ENCODE peak calls at places on chromosomes 4 and X, in five cellular contexts. P is CD4-positive, alpha-beta T cell; R is activated T-helper 1 cell treated with Interleukin-2 at 50 U/mL for 16 hours; W is ACHN; L is vagina. U is an unnamed sample.

GRCh38 chr4:959338-960139 is 13.8 kb downstream of the DGKQ start:
- DNase-seq in L (no peak), P (no peak), R (no peak), W (no peak), U (no peak)

GRCh38 chrX:20547649-20548051 is 280.9 kb upstream of the RPS6KA3 start:
- DNase-seq in W (peak), L (no peak), P (no peak), R (no peak), U (peak)

GRCh38 chr4:8393593-8394038 is 46.9 kb downstream of the ACOX3 start:
- DNase-seq in W (peak), R (no peak), L (no peak), P (no peak), U (no peak)

GRCh38 chrX:101252634-101253033 is 33.0 kb downstream of the DRP2 start:
- DNase-seq in R (no peak), W (no peak), L (no peak), P (no peak), U (no peak)

GRCh38 chrX:122555925-122556324 is 628.2 kb upstream of the GRIA3 start:
- DNase-seq in R (no peak), W (no peak), P (no peak), L (no peak), U (no peak)

GRCh38 chr4:182600093-182600492 is 317.1 kb downstream of the DCTD start:
- DNase-seq in P (no peak), W (no peak), L (no peak), R (no peak), U (no peak)

GRCh38 chrX:10902001-10902400 is 209.1 kb upstream of the HCCS start:
- DNase-seq in P (no peak), W (peak), R (no peak), L (no peak), U (no peak)

GRCh38 chrX:126799059-126799458 is 20.5 kb upstream of the PRR32 start:
- DNase-seq in L (no peak), W (no peak), P (no peak), R (no peak), U (no peak)

GRCh38 chrX:39381446-39381845 is 580.2 kb downstream of the MID1IP1 start:
- DNase-seq in P (no peak), L (no peak), R (no peak), W (no peak), U (no peak)

GRCh38 chrX:27555514-27555913 is 34.6 kb upstream of the DCAF8L2 start:
- DNase-seq in P (no peak), L (no peak), W (peak), R (no peak), U (peak)

GRCh38 chr4:172809319-172809718 is 359.3 kb upstream of the GALNT7 start:
- DNase-seq in R (no peak), P (no peak), W (no peak), L (no peak), U (no peak)

GRCh38 chr4:134470544-134470943 is 269.0 kb upstream of the PABPC4L start:
- DNase-seq in R (no peak), W (peak), L (no peak), P (no peak), U (peak)

GRCh38 chr4:72690782-72691181 is 121.8 kb upstream of the ADAMTS3 start:
- DNase-seq in W (peak), L (no peak), R (no peak), P (no peak), U (no peak)

GRCh38 chr4:154124539-154125255 is 335.8 kb upstream of the SFRP2 start:
- DNase-seq in L (no peak), P (no peak), W (no peak), R (no peak), U (no peak)

GRCh38 chr4:105461221-105462041 is 12.4 kb downstream of the PPA2 start:
- DNase-seq in L (no peak), P (no peak), R (no peak), W (no peak), U (no peak)

GRCh38 chr4:171920901-171921300 is 107.7 kb downstream of the GALNTL6 start:
- DNase-seq in P (no peak), R (no peak), W (no peak), L (no peak), U (no peak)

GRCh38 chrX:10048695-10049094 is 81.5 kb downstream of the CLDN34 start:
- DNase-seq in P (no peak), W (no peak), L (no peak), R (no peak), U (no peak)

GRCh38 chrX:41556958-41557357 is 109.8 kb downstream of the NYX start:
- DNase-seq in P (no peak), W (peak), L (no peak), R (no peak), U (no peak)

GRCh38 chrX:114363346-114363745 is 220.5 kb upstream of the HTR2C start:
- DNase-seq in P (no peak), L (no peak), W (no peak), R (no peak), U (no peak)

GRCh38 chr4:156497486-156497885 is 474.1 kb downstream of the PDGFC start:
- DNase-seq in P (no peak), R (no peak), W (no peak), L (no peak), U (no peak)

GRCh38 chrX:19627081-19627480 is 111.8 kb upstream of the MAP3K15 start:
- DNase-seq in P (no peak), W (no peak), R (no peak), L (no peak), U (no peak)

GRCh38 chrX:65488496-65488895 is 46.1 kb downstream of the LAS1L start:
- DNase-seq in W (no peak), R (no peak), P (no peak), L (no peak), U (no peak)

GRCh38 chr4:109735566-109736454 is 5.9 kb upstream of the PLA2G12A start:
- DNase-seq in L (no peak), R (no peak), W (no peak), P (no peak), U (no peak)

GRCh38 chr4:165289429-165289785 is 38.1 kb upstream of the MSMO1 start:
- DNase-seq in R (no peak), L (no peak), P (no peak), W (no peak), U (no peak)

GRCh38 chrX:154412468-154412867 is 1.1 kb downstream of the TAFAZZIN start:
- DNase-seq in L (no peak), P (no peak), W (no peak), R (no peak), U (no peak)

GRCh38 chrX:39895228-39896110 is 202.3 kb downstream of the BCOR start:
- DNase-seq in L (no peak), W (no peak), P (no peak), R (no peak), U (no peak)

GRCh38 chrX:143580266-143580665 is 55.6 kb downstream of the SLITRK4 start:
- DNase-seq in P (no peak), R (no peak), L (no peak), W (no peak), U (no peak)

GRCh38 chr4:99885063-99885664 is 9.1 kb downstream of the LAMTOR3 start:
- DNase-seq in W (peak), L (no peak), R (no peak), P (no peak), U (peak)

GRCh38 chrX:15299945-15300851 is 15.2 kb downstream of the ASB11 start:
- DNase-seq in W (peak), R (no peak), P (no peak), L (no peak), U (peak)

GRCh38 chrX:47148946-47149345 is 3.9 kb downstream of the RBM10 start:
- DNase-seq in R (no peak), P (no peak), L (no peak), W (no peak), U (no peak)